ENCODE peak calls at places on chromosome 13, in six cellular contexts. A is cardiac muscle cell, V is fibroblast of the aortic adventitia, D is tibial artery, G is A549, B is retinal pigment epithelial cell. R is an unnamed sample.

GRCh38 chr13:58151452-58151851 is 519.9 kb downstream of the PCDH17 start:
- DNase-seq in A (no peak), V (no peak), D (no peak), G (no peak), B (no peak), R (no peak)

GRCh38 chr13:110397445-110397844 is 90.4 kb downstream of the COL4A2 start:
- DNase-seq in A (peak; percentile 90), V (peak; percentile 94), D (peak; percentile 48), G (no peak), B (no peak), R (peak; percentile 92)

GRCh38 chr13:44174769-44175425 is 198.7 kb upstream of the SERP2 start:
- DNase-seq in A (peak; percentile 83), V (peak; percentile 86), D (no peak), G (no peak), B (no peak), R (peak; percentile 78)

GRCh38 chr13:90238433-90238832 is 1109.1 kb upstream of the MIR17HG start:
- DNase-seq in A (peak; percentile 75), V (peak; percentile 1), D (no peak), G (no peak), B (no peak), R (peak; percentile 52)

GRCh38 chr13:82701021-82701420 is 1181.3 kb downstream of the SLITRK1 start:
- DNase-seq in A (no peak), V (no peak), D (no peak), G (no peak), B (no peak), R (no peak)

GRCh38 chr13:74839656-74840055 is 642.3 kb downstream of the TBC1D4 start:
- DNase-seq in A (peak; percentile 4), V (peak; percentile 21), D (no peak), G (no peak), B (no peak), R (peak; percentile 23)

GRCh38 chr13:114222461-114222968 is 12.2 kb upstream of the CDC16 start:
- DNase-seq in A (peak; percentile 75), V (peak; percentile 67), D (no peak), G (no peak), B (no peak), R (peak; percentile 80)

GRCh38 chr13:28100149-28101121 is at the start of gene FLT3:
- DNase-seq in A (peak; percentile 35), V (peak; percentile 2), D (no peak), G (peak; percentile 10), B (peak; percentile 83), R (peak; percentile 15)

GRCh38 chr13:94956407-94957110 is 244.2 kb upstream of the SOX21 start:
- DNase-seq in A (no peak), V (peak; percentile 57), D (no peak), G (no peak), B (no peak), R (no peak)

GRCh38 chr13:108733141-108733540 is 103.7 kb downstream of the MYO16 start:
- DNase-seq in A (no peak), V (no peak), D (no peak), G (no peak), B (peak; percentile 30), R (no peak)

DNA sequence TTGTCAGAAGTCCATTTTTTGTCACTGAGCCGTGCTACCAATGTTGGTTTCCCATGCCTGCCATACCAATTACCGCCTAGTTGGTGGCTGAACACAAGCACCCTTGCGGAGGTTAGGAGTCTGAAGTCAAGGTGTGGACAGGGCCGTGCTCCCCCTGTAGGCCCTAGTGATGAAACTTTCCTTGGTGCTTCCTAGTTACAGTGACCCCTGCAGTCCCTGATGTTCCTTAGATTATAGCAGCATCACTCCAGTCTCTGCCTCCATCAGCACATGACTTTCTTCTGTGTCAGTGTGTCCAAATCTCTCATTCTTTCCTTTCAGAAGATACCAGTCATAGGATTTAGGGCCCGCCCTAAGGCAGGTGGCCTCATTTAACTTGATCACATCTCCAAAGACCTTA is 99.0 kb downstream of the MYO16 start:
- DNase-seq in A (no peak), V (no peak), D (no peak), G (no peak), B (no peak), R (no peak)
- TF ChIP-seq CTCF in A (no peak), V (no peak), D (no peak), G (no peak), B (peak; percentile 28), R (no peak)

GRCh38 chr13:35388456-35388855 is 88.0 kb downstream of the MAB21L1 start:
- DNase-seq in A (peak; percentile 3), V (peak; percentile 39), D (no peak), G (no peak), B (no peak), R (peak; percentile 3)
- H3K4me3 ChIP-seq in A (no peak overlapping the region), V (no peak overlapping the region), D (peak overlapping the region; percentile 15), G (no peak overlapping the region), B (no peak overlapping the region), R (no peak overlapping the region)

DNA sequence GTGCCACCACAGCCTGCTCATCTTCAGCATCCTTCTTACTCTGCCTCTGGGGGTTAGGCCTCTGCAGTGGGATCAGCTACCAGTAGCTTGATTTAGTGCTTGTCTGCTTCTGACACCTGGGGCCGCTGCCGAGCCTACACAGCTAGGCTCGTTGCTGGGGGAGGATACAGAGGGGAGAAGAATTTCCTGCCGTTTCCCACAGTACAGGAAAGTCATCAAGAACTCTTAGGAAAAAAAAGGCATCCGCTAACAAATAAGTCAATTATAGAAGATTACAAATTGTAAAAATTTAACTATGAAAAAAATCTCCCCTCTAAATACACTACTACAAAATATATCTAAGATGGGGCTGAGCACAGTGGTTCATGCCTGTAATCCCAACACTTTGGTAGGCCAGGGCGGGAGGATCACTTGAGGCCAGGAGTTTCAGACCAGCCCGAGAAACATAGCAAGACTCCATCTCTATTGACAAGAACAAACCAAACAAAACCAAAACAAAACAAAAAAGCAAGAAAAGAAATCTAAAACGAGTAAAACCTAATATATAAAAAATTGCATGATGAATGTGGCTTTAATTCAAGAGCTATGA is 26.7 kb downstream of the LATS2 start:
- DNase-seq in A (peak; percentile 66), V (peak; percentile 43), D (peak; percentile 26), G (no peak), B (no peak), R (peak; percentile 71)
- TF ChIP-seq CTCF in A (peak; percentile 45), V (peak; percentile 27), D (peak; percentile 33), G (no peak), B (peak; percentile 41), R (peak; percentile 46)

DNA sequence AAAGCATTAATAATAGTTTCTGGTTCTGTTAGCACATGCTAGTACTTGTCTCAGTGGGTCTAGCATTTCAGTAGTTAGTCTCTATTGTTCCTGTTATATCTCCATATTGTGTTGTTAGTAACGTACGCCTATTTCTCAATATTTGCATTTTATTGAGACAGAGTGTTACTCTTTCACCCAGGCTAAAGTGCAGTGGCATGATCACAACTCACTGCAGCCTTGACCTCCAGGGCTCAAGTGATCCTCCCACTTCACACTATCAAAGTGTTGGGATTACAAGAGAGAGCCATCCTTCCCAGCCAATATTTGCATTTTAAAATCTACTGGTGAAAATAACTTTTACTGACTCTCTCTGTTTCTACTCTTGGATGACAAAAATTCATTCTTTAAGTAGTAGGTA is 154.6 kb upstream of the PRR20A start:
- DNase-seq in A (no peak), V (no peak), D (no peak), G (no peak), B (no peak), R (no peak)
- H3K4me3 ChIP-seq in A (no peak overlapping the region), V (no peak overlapping the region), D (no peak overlapping the region), G (no peak overlapping the region), B (no peak overlapping the region), R (no peak overlapping the region)

GRCh38 chr13:84574851-84575250 is 692.6 kb upstream of the SLITRK1 start:
- DNase-seq in A (peak; percentile 27), V (peak; percentile 62), D (no peak), G (no peak), B (no peak), R (peak; percentile 51)

GRCh38 chr13:84567848-84568247 is 685.6 kb upstream of the SLITRK1 start:
- DNase-seq in A (no peak), V (no peak), D (no peak), G (no peak), B (no peak), R (no peak)

GRCh38 chr13:84570831-84571230 is 688.6 kb upstream of the SLITRK1 start:
- DNase-seq in A (no peak), V (peak; percentile 35), D (no peak), G (no peak), B (no peak), R (no peak)

DNA sequence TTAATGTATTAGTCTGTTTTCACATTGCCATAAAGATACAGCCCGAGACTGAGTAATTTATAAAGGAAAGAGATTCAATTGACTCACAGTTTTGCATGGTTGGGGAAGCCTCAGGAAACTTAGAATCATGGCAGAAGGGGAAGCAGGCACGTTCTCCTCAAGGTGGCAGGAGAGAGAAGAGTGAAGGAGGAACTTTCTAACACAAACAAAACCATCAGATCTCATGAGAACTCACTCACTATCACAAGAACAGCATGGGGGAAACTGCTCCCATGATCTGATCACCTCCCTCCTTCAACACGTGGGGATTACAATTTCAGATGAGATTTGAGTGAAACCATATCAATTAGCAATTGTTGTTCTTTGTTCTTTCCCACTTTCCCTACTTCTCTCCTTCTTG is 689.0 kb upstream of the SLITRK1 start:
- DNase-seq in A (no peak), V (no peak), D (no peak), G (no peak), B (no peak), R (no peak)
- TF ChIP-seq CTCF in A (no peak), V (no peak), D (no peak), G (no peak), B (no peak), R (no peak)

GRCh38 chr13:93621966-93622365 is 395.4 kb downstream of the GPC6 start:
- DNase-seq in A (no peak), V (no peak), D (no peak), G (no peak), B (no peak), R (no peak)

GRCh38 chr13:93628136-93628535 is 401.5 kb downstream of the GPC6 start:
- DNase-seq in A (no peak), V (no peak), D (no peak), G (no peak), B (no peak), R (no peak)

GRCh38 chr13:93624371-93624777 is 397.8 kb downstream of the GPC6 start:
- DNase-seq in A (peak; percentile 60), V (peak; percentile 71), D (no peak), G (no peak), B (peak; percentile 11), R (peak; percentile 18)

GRCh38 chr13:93621051-93621450 is 394.4 kb downstream of the GPC6 start:
- DNase-seq in A (no peak), V (no peak), D (no peak), G (no peak), B (no peak), R (no peak)

GRCh38 chr13:93625536-93625935 is 398.9 kb downstream of the GPC6 start:
- DNase-seq in A (peak; percentile 27), V (peak; percentile 56), D (no peak), G (no peak), B (no peak), R (peak; percentile 29)
- H3K4me3 ChIP-seq in A (no peak overlapping the region), V (no peak overlapping the region), D (no peak overlapping the region), G (no peak overlapping the region), B (no peak overlapping the region), R (no peak overlapping the region)

DNA sequence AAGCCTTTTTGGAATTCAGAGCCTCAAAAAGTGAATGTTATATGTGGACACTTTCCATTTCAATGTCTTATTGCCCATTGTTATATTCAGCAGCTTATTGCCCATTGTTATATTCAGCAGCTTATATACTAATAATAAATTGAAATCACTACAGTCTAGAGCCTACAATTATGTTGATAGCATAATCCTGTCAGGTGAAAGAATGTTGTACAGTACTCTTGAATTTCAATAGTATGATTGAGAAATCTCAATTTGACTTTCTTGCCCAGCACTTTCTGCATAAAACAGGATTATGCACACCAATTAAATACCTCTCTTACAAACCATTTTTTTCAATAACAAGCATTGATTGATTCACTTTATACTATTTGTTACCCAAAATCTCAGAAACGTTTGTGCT is 260.8 kb downstream of the PCDH9 start:
- DNase-seq in A (no peak), V (no peak), D (no peak), G (no peak), B (no peak), R (no peak)
- TF ChIP-seq CTCF in A (no peak), V (no peak), D (no peak), G (no peak), B (no peak), R (no peak)

R was measured in fibroblast of pulmonary artery.